ENCODE peak calls at places on chromosome 2, in nine cellular contexts. One of them, this sample, is unnamed.
A peak's percentile ranks its signal among the peaks of the same experiment; 100 is the strongest.

GRCh38 chr2:40434638-40435296 is 17.1 kb downstream of the SLC8A1 start:
- DNase-seq in GM23338: no peak
- DNase-seq in stomach: no peak
- DNase-seq in prostate gland: no peak
- DNase-seq in suprapubic skin: no peak
- DNase-seq in K562: no peak
- DNase-seq in spleen: no peak
- DNase-seq in HL-60: no peak
- DNase-seq in Panc1: peak; percentile 90
- DNase-seq in this sample: no peak

GRCh38 chr2:9071032-9071431 is 67.5 kb upstream of the MBOAT2 start:
- DNase-seq in GM23338: no peak
- DNase-seq in stomach: peak; percentile 33
- DNase-seq in prostate gland: no peak
- DNase-seq in suprapubic skin: no peak
- DNase-seq in K562: peak; percentile 46
- DNase-seq in spleen: no peak
- DNase-seq in HL-60: no peak
- DNase-seq in Panc1: peak; percentile 53
- DNase-seq in this sample: no peak

GRCh38 chr2:42859006-42859552 is 66.7 kb upstream of the HAAO start:
- DNase-seq in GM23338: peak; percentile 81
- DNase-seq in stomach: peak; percentile 83
- DNase-seq in prostate gland: peak; percentile 56
- DNase-seq in suprapubic skin: peak; percentile 64
- DNase-seq in K562: peak; percentile 81
- DNase-seq in spleen: no peak
- DNase-seq in HL-60: peak; percentile 76
- DNase-seq in Panc1: peak; percentile 67
- DNase-seq in this sample: no peak

GRCh38 chr2:172281648-172282576 is 145.5 kb upstream of the ITGA6 start:
- DNase-seq in GM23338: no peak
- DNase-seq in stomach: no peak
- DNase-seq in prostate gland: no peak
- DNase-seq in suprapubic skin: no peak
- DNase-seq in K562: no peak
- DNase-seq in spleen: no peak
- DNase-seq in HL-60: no peak
- DNase-seq in Panc1: no peak
- DNase-seq in this sample: no peak

GRCh38 chr2:173511357-173511756 is 156.7 kb downstream of the CDCA7 start:
- DNase-seq in GM23338: no peak
- DNase-seq in stomach: no peak
- DNase-seq in prostate gland: no peak
- DNase-seq in suprapubic skin: no peak
- DNase-seq in K562: no peak
- DNase-seq in spleen: no peak
- DNase-seq in HL-60: no peak
- DNase-seq in Panc1: no peak
- DNase-seq in this sample: no peak

GRCh38 chr2:117980783-117981676 is 32.8 kb downstream of the CCDC93 start:
- DNase-seq in GM23338: no peak
- DNase-seq in stomach: no peak
- DNase-seq in prostate gland: no peak
- DNase-seq in suprapubic skin: no peak
- DNase-seq in K562: no peak
- DNase-seq in spleen: peak; percentile 34
- DNase-seq in HL-60: no peak
- DNase-seq in Panc1: no peak
- DNase-seq in this sample: no peak

GRCh38 chr2:240629968-240630770 is 4.9 kb downstream of the GPR35 start:
- DNase-seq in GM23338: no peak
- DNase-seq in stomach: no peak
- DNase-seq in prostate gland: no peak
- DNase-seq in suprapubic skin: peak; percentile 47
- DNase-seq in K562: no peak
- DNase-seq in spleen: peak; percentile 70
- DNase-seq in HL-60: no peak
- DNase-seq in Panc1: no peak
- DNase-seq in this sample: peak; percentile 47

GRCh38 chr2:8525236-8525581 is 156.6 kb upstream of the ID2 start:
- DNase-seq in GM23338: no peak
- DNase-seq in stomach: no peak
- DNase-seq in prostate gland: no peak
- DNase-seq in suprapubic skin: no peak
- DNase-seq in K562: no peak
- DNase-seq in spleen: no peak
- DNase-seq in HL-60: no peak
- DNase-seq in Panc1: no peak
- DNase-seq in this sample: no peak

GRCh38 chr2:160372585-160372984 is 121.0 kb downstream of the RBMS1 start:
- DNase-seq in GM23338: no peak
- DNase-seq in stomach: no peak
- DNase-seq in prostate gland: no peak
- DNase-seq in suprapubic skin: no peak
- DNase-seq in K562: no peak
- DNase-seq in spleen: no peak
- DNase-seq in HL-60: no peak
- DNase-seq in Panc1: no peak
- DNase-seq in this sample: no peak

GRCh38 chr2:118992740-118993391 is 50.9 kb downstream of the MARCO start:
- DNase-seq in GM23338: no peak
- DNase-seq in stomach: peak; percentile 10
- DNase-seq in prostate gland: no peak
- DNase-seq in suprapubic skin: no peak
- DNase-seq in K562: no peak
- DNase-seq in spleen: no peak
- DNase-seq in HL-60: no peak
- DNase-seq in Panc1: no peak
- DNase-seq in this sample: no peak

GRCh38 chr2:11157731-11158130 is 2.5 kb downstream of the SLC66A3 start:
- DNase-seq in GM23338: no peak
- DNase-seq in stomach: no peak
- DNase-seq in prostate gland: no peak
- DNase-seq in suprapubic skin: no peak
- DNase-seq in K562: no peak
- DNase-seq in spleen: no peak
- DNase-seq in HL-60: no peak
- DNase-seq in Panc1: no peak
- DNase-seq in this sample: no peak

GRCh38 chr2:11154460-11155325 is 574 bp upstream of the SLC66A3 start:
- DNase-seq in GM23338: peak; percentile 97
- DNase-seq in stomach: peak; percentile 98
- DNase-seq in prostate gland: peak; percentile 98
- DNase-seq in suprapubic skin: peak; percentile 99
- DNase-seq in K562: peak; percentile 99
- DNase-seq in spleen: peak; percentile 99
- DNase-seq in HL-60: peak; percentile 98
- DNase-seq in Panc1: peak; percentile 65
- DNase-seq in this sample: peak; percentile 96

GRCh38 chr2:11157296-11157695 is 2.0 kb downstream of the SLC66A3 start:
- DNase-seq in GM23338: no peak
- DNase-seq in stomach: no peak
- DNase-seq in prostate gland: no peak
- DNase-seq in suprapubic skin: no peak
- DNase-seq in K562: no peak
- DNase-seq in spleen: no peak
- DNase-seq in HL-60: no peak
- DNase-seq in Panc1: no peak
- DNase-seq in this sample: no peak

GRCh38 chr2:11155326-11156059 is at the start of gene SLC66A3:
- DNase-seq in GM23338: peak; percentile 88
- DNase-seq in stomach: no peak
- DNase-seq in prostate gland: no peak
- DNase-seq in suprapubic skin: no peak
- DNase-seq in K562: no peak
- DNase-seq in spleen: peak; percentile 97
- DNase-seq in HL-60: peak; percentile 75
- DNase-seq in Panc1: no peak
- DNase-seq in this sample: no peak

GRCh38 chr2:11156396-11157075 is 1.3 kb downstream of the SLC66A3 start:
- DNase-seq in GM23338: no peak
- DNase-seq in stomach: no peak
- DNase-seq in prostate gland: no peak
- DNase-seq in suprapubic skin: no peak
- DNase-seq in K562: no peak
- DNase-seq in spleen: peak; percentile 87
- DNase-seq in HL-60: no peak
- DNase-seq in Panc1: no peak
- DNase-seq in this sample: no peak
- H3K4me3 ChIP-seq in GM23338: peak overlapping the region; percentile 72
- H3K4me3 ChIP-seq in stomach: peak overlapping the region; percentile 74
- H3K4me3 ChIP-seq in prostate gland: no peak overlapping the region
- H3K4me3 ChIP-seq in suprapubic skin: peak overlapping the region; percentile 65
- H3K4me3 ChIP-seq in K562: no peak overlapping the region
- H3K4me3 ChIP-seq in spleen: no peak overlapping the region
- H3K4me3 ChIP-seq in HL-60: no peak overlapping the region
- H3K4me3 ChIP-seq in Panc1: peak overlapping the region; percentile 73
- H3K4me3 ChIP-seq in this sample: no peak overlapping the region

GRCh38 chr2:164621761-164622105 is 451 bp upstream of the GRB14 start:
- DNase-seq in GM23338: peak; percentile 60
- DNase-seq in stomach: no peak
- DNase-seq in prostate gland: no peak
- DNase-seq in suprapubic skin: no peak
- DNase-seq in K562: no peak
- DNase-seq in spleen: no peak
- DNase-seq in HL-60: no peak
- DNase-seq in Panc1: no peak
- DNase-seq in this sample: no peak

GRCh38 chr2:164622338-164623106 is 1.2 kb upstream of the GRB14 start:
- DNase-seq in GM23338: peak; percentile 41
- DNase-seq in stomach: no peak
- DNase-seq in prostate gland: no peak
- DNase-seq in suprapubic skin: no peak
- DNase-seq in K562: no peak
- DNase-seq in spleen: no peak
- DNase-seq in HL-60: no peak
- DNase-seq in Panc1: no peak
- DNase-seq in this sample: no peak

GRCh38 chr2:164624296-164624695 is 3.0 kb upstream of the GRB14 start:
- DNase-seq in GM23338: peak; percentile 59
- DNase-seq in stomach: no peak
- DNase-seq in prostate gland: no peak
- DNase-seq in suprapubic skin: no peak
- DNase-seq in K562: no peak
- DNase-seq in spleen: no peak
- DNase-seq in HL-60: no peak
- DNase-seq in Panc1: no peak
- DNase-seq in this sample: no peak

GRCh38 chr2:164620873-164621760 is at the start of gene GRB14:
- DNase-seq in GM23338: peak; percentile 89
- DNase-seq in stomach: peak; percentile 45
- DNase-seq in prostate gland: peak; percentile 50
- DNase-seq in suprapubic skin: peak; percentile 59
- DNase-seq in K562: no peak
- DNase-seq in spleen: peak; percentile 73
- DNase-seq in HL-60: no peak
- DNase-seq in Panc1: no peak
- DNase-seq in this sample: no peak

GRCh38 chr2:164625378-164625971 is 4.2 kb upstream of the GRB14 start:
- DNase-seq in GM23338: no peak
- DNase-seq in stomach: no peak
- DNase-seq in prostate gland: no peak
- DNase-seq in suprapubic skin: no peak
- DNase-seq in K562: no peak
- DNase-seq in spleen: no peak
- DNase-seq in HL-60: no peak
- DNase-seq in Panc1: no peak
- DNase-seq in this sample: no peak
- TF ChIP-seq POLR2AphosphoS5 in GM23338: no peak
- TF ChIP-seq POLR2AphosphoS5 in stomach: no peak
- TF ChIP-seq POLR2AphosphoS5 in prostate gland: no peak
- TF ChIP-seq POLR2AphosphoS5 in suprapubic skin: no peak
- TF ChIP-seq POLR2AphosphoS5 in K562: no peak
- TF ChIP-seq POLR2AphosphoS5 in spleen: no peak
- TF ChIP-seq POLR2AphosphoS5 in HL-60: no peak
- TF ChIP-seq POLR2AphosphoS5 in Panc1: no peak
- TF ChIP-seq POLR2AphosphoS5 in this sample: no peak

DNA sequence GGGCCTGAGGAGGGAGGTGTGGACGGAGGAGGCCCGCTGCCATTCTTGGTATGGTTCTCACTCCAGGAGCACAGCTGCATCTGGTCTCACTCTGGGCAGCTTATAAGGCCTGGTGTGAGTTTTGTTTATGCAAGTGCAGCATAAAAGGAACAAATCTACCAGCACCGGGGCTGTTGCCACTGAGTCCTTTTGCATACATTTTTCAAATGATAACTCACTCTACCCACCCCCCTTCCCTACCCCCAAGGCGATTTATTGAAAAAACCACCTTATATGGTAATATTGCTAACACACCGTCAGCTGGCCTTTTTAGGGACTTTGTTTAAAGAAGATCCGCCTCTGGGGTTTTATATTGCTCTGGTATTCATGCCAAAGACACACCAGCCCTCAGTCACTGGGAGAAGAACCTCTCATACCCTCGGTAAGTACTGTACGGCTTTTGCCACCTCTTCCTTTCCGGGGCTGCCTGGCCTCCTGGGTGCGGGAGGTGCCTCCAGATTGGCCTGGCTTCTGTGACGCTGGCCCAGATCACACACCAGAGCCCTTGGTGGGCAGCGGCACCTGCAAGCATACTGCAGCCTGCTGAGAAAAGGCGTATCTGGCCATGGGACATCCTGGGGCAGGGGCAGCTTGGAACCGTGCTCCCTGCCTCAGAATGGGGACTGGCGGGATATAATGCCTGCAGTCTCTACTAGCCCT is at the start of gene ACTG2:
- DNase-seq in GM23338: no peak
- DNase-seq in stomach: no peak
- DNase-seq in prostate gland: no peak
- DNase-seq in suprapubic skin: no peak
- DNase-seq in K562: no peak
- DNase-seq in spleen: no peak
- DNase-seq in HL-60: no peak
- DNase-seq in Panc1: no peak
- DNase-seq in this sample: no peak
- H3K4me3 ChIP-seq in GM23338: no peak within 1 kb of the TSS
- H3K4me3 ChIP-seq in stomach: peak within 1 kb of the TSS; percentile 44
- H3K4me3 ChIP-seq in prostate gland: peak within 1 kb of the TSS; percentile 15
- H3K4me3 ChIP-seq in suprapubic skin: no peak within 1 kb of the TSS
- H3K4me3 ChIP-seq in K562: no peak within 1 kb of the TSS
- H3K4me3 ChIP-seq in spleen: no peak within 1 kb of the TSS
- H3K4me3 ChIP-seq in HL-60: no peak within 1 kb of the TSS
- H3K4me3 ChIP-seq in Panc1: no peak within 1 kb of the TSS
- H3K4me3 ChIP-seq in this sample: peak within 1 kb of the TSS; percentile 59

DNA sequence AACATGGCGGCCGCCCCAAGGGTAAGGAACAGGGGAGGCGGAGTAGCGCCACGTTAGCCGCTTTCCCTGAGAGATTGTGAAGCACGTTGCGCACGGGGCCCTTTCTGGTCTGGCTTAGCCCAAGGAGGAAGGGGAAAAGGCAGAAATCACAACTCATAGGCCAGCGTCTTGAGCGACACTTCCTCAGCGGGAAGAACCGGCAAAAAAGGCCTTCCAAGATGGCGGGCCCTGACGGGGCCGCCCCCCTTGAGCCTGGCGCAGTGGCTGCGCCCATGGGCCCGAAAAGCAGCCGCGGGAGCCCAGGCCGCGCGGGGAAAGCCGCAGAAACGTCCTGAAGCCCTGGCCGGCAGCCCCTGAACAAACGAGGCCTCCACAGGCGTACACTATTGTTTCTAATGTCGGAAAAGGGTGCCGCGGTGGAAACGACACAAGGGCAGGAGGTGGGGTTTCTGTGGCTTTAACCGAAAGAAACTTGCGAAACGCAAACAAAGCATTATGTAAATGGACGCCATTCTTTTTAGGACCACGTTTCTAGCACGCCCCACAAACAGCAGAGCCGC is 919 bp upstream of the PCBP1 start:
- DNase-seq in GM23338: peak; percentile 80
- DNase-seq in stomach: peak; percentile 68
- DNase-seq in prostate gland: peak; percentile 58
- DNase-seq in suprapubic skin: peak; percentile 86
- DNase-seq in K562: peak; percentile 65
- DNase-seq in spleen: peak; percentile 95
- DNase-seq in HL-60: peak; percentile 91
- DNase-seq in Panc1: peak; percentile 66
- DNase-seq in this sample: peak; percentile 65
- TF ChIP-seq POLR2AphosphoS5 in GM23338: no peak
- TF ChIP-seq POLR2AphosphoS5 in stomach: peak; percentile 48
- TF ChIP-seq POLR2AphosphoS5 in prostate gland: peak; percentile 57
- TF ChIP-seq POLR2AphosphoS5 in suprapubic skin: peak; percentile 42
- TF ChIP-seq POLR2AphosphoS5 in K562: peak; percentile 9
- TF ChIP-seq POLR2AphosphoS5 in spleen: peak; percentile 56
- TF ChIP-seq POLR2AphosphoS5 in HL-60: peak; percentile 86
- TF ChIP-seq POLR2AphosphoS5 in Panc1: no peak
- TF ChIP-seq POLR2AphosphoS5 in this sample: peak; percentile 46

This sample was measured in breast epithelium.